ENCODE peak calls at places on chromosomes 6 and 20, in eight cellular contexts. L, P, B, F, E, I, X and N are unnamed samples.

GRCh38 chr6:119647309-119647708 is 297.7 kb upstream of the MAN1A1 start:
- DNase-seq in L (no peak), P (no peak), B (no peak), F (no peak), E (peak; percentile 20), I (no peak), X (no peak), N (no peak)

GRCh38 chr20:12113468-12114371 is 196.0 kb downstream of the BTBD3 start:
- DNase-seq in L (peak; percentile 24), P (no peak), B (no peak), F (no peak), E (peak; percentile 56), I (no peak), X (no peak), N (peak; percentile 22)

GRCh38 chr6:158565482-158566040 is 5.7 kb downstream of the TMEM181 start:
- DNase-seq in L (no peak), P (no peak), B (peak; percentile 49), F (no peak), E (no peak), I (no peak), X (no peak), N (no peak)

GRCh38 chr6:51559059-51559458 is 528.4 kb downstream of the PKHD1 start:
- DNase-seq in L (peak; percentile 13), P (no peak), B (no peak), F (no peak), E (no peak), I (no peak), X (no peak), N (no peak)

GRCh38 chr20:1330075-1330830 is 1.3 kb upstream of the SDCBP2 start:
- DNase-seq in L (peak; percentile 87), P (peak; percentile 71), B (peak; percentile 78), F (no peak), E (peak; percentile 87), I (no peak), X (no peak), N (peak; percentile 35)

GRCh38 chr6:34104186-34104585 is 41.7 kb downstream of the GRM4 start:
- DNase-seq in L (no peak), P (no peak), B (no peak), F (no peak), E (no peak), I (no peak), X (no peak), N (no peak)

GRCh38 chr20:39117486-39117885 is 155.3 kb downstream of the DHX35 start:
- DNase-seq in L (no peak), P (no peak), B (no peak), F (no peak), E (peak; percentile 64), I (peak; percentile 35), X (peak; percentile 22), N (peak; percentile 56)

GRCh38 chr6:31171931-31172882 is 1.7 kb upstream of the POU5F1 start:
- DNase-seq in L (no peak), P (no peak), B (no peak), F (no peak), E (no peak), I (no peak), X (no peak), N (no peak)

GRCh38 chr20:52031574-52032303 is 159.8 kb downstream of the ZFP64 start:
- DNase-seq in L (no peak), P (no peak), B (no peak), F (peak; percentile 82), E (peak; percentile 93), I (peak; percentile 54), X (no peak), N (no peak)

GRCh38 chr20:14470231-14470894 is 133.0 kb upstream of the FLRT3 start:
- DNase-seq in L (peak; percentile 75), P (no peak), B (no peak), F (no peak), E (no peak), I (no peak), X (no peak), N (no peak)

GRCh38 chr6:39555136-39555535 is 170.1 kb downstream of the KIF6 start:
- DNase-seq in L (no peak), P (no peak), B (no peak), F (no peak), E (no peak), I (no peak), X (no peak), N (no peak)

GRCh38 chr20:50728486-50728980 is 2.8 kb upstream of the PARD6B start:
- DNase-seq in L (no peak), P (no peak), B (no peak), F (no peak), E (no peak), I (no peak), X (no peak), N (no peak)

GRCh38 chr20:35004051-35004725 is 48.5 kb downstream of the MYH7B start:
- DNase-seq in L (no peak), P (peak; percentile 4), B (no peak), F (no peak), E (no peak), I (no peak), X (no peak), N (no peak)

GRCh38 chr6:106089981-106090380 is 3.8 kb downstream of the PRDM1 start:
- DNase-seq in L (no peak), P (no peak), B (no peak), F (no peak), E (peak; percentile 67), I (no peak), X (no peak), N (no peak)

GRCh38 chr6:75940558-75940957 is 131.9 kb downstream of the IMPG1 start:
- DNase-seq in L (no peak), P (no peak), B (no peak), F (no peak), E (no peak), I (no peak), X (no peak), N (no peak)

GRCh38 chr6:4564746-4565145 is 211.5 kb upstream of the CDYL start:
- DNase-seq in L (no peak), P (no peak), B (peak; percentile 54), F (no peak), E (no peak), I (no peak), X (no peak), N (no peak)

GRCh38 chr6:4668271-4669179 is 107.7 kb upstream of the CDYL start:
- DNase-seq in L (no peak), P (no peak), B (no peak), F (no peak), E (peak; percentile 75), I (no peak), X (no peak), N (no peak)

GRCh38 chr20:20012517-20012916 is 4.6 kb upstream of the NAA20 start:
- DNase-seq in L (no peak), P (no peak), B (no peak), F (no peak), E (no peak), I (no peak), X (no peak), N (no peak)

GRCh38 chr20:4493386-4493785 is 228.3 kb upstream of the PRND start:
- DNase-seq in L (no peak), P (no peak), B (no peak), F (no peak), E (no peak), I (no peak), X (no peak), N (no peak)

GRCh38 chr6:140427842-140428241 is 1053.4 kb upstream of the CITED2 start:
- DNase-seq in L (no peak), P (no peak), B (no peak), F (no peak), E (no peak), I (no peak), X (no peak), N (no peak)
- TF ChIP-seq CTCF in L (no peak), P (no peak), B (no peak), F (no peak), E (no peak), I (no peak), X (no peak), N (peak; percentile 14)

GRCh38 chr6:37514377-37514776 is 14.7 kb upstream of the CCDC167 start:
- DNase-seq in L (no peak), P (no peak), B (no peak), F (no peak), E (peak; percentile 77), I (no peak), X (no peak), N (no peak)
- H3K4me3 ChIP-seq in L (no peak overlapping the region), P (no peak overlapping the region), B (no peak overlapping the region), F (no peak overlapping the region), E (no peak overlapping the region), I (no peak overlapping the region), X (no peak overlapping the region), N (no peak overlapping the region)

DNA sequence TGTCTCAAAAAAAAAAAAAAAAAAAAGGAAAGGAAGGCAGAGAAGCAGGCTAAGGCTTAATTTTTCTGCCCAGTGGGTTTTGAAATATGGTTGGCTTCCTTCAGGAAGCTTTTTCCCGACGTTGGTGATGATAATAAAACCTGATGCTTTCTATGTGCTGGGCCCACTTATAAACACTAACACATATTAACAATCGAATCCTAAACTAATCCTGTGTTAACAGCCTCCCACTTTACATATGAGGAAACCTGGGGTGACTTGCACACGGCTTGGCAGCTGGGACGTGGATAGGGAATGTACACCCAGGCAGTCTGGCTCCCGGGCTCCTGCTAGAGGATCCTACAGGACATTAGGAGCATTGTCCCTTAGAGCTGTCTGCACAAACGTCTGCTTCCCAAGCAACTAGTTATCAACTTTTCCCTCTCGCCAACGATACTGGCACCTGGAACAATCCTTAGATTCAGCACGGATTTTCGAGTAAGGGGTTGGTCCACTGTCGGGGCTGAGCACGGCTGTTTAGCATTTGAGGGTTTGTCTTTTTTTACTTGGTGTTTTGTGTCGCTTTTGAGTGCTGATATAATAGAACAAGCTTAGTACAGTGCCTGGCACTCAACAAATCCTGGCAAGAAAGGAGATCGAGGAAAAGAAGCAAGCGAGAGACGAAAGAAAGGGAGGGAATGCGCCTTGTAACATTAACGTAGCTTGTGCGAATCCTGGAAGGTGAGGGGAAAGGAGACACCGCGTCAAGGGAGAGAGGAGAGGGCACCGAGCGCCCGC is 622 bp upstream of the KIZ start:
- DNase-seq in L (peak; percentile 64), P (peak; percentile 43), B (no peak), F (no peak), E (peak; percentile 55), I (no peak), X (no peak), N (peak; percentile 29)
- TF ChIP-seq CTCF in L (no peak), P (peak; percentile 16), B (no peak), F (peak; percentile 23), E (peak; percentile 11), I (peak; percentile 24), X (no peak), N (peak; percentile 26)

GRCh38 chr6:20318851-20319387 is 82.8 kb upstream of the E2F3 start:
- DNase-seq in L (no peak), P (no peak), B (no peak), F (no peak), E (no peak), I (no peak), X (no peak), N (no peak)
- H3K4me3 ChIP-seq in L (no peak overlapping the region), P (no peak overlapping the region), B (no peak overlapping the region), F (no peak overlapping the region), E (no peak overlapping the region), I (no peak overlapping the region), X (no peak overlapping the region), N (no peak overlapping the region)

GRCh38 chr20:25499855-25500434 is 85.4 kb downstream of the NINL start:
- DNase-seq in L (no peak), P (no peak), B (no peak), F (no peak), E (no peak), I (no peak), X (no peak), N (no peak)
- TF ChIP-seq CTCF in L (no peak), P (no peak), B (no peak), F (no peak), E (no peak), I (no peak), X (no peak), N (no peak)